ENCODE peak calls at places on chromosome 12, in seven cellular contexts. One of them, this sample, is unnamed.

GRCh38 chr12:130761537-130762318 is 45.6 kb upstream of the RIMBP2 start:
- DNase-seq in stimulated activated CD8-positive, alpha-beta memory T cell treated with anti-CD3 and anti-CD28 coated beads, Interleukin-7, amount 100 ng/mL, for 4 hours: peak; percentile 25
- DNase-seq in stimulated activated CD4-positive, alpha-beta T cell treated with anti-CD3 and anti-CD28 coated beads, Interleukin-1b, Interleukin-23, amount 100 ng/mL, for 4 hours: peak; percentile 36
- DNase-seq in GM20000: peak; percentile 73
- DNase-seq in foreskin fibroblast: peak; percentile 73
- DNase-seq in LNCaP clone FGC: no peak
- DNase-seq in activated CD8-positive, alpha-beta memory T cell treated with anti-CD3 and anti-CD28 coated beads for 24 hours: peak; percentile 83
- DNase-seq in this sample: peak; percentile 20

GRCh38 chr12:112868459-112869041 is 38.2 kb upstream of the OAS1 start:
- DNase-seq in LNCaP clone FGC: no peak
- DNase-seq in activated CD8-positive, alpha-beta memory T cell treated with anti-CD3 and anti-CD28 coated beads for 24 hours: no peak
- DNase-seq in stimulated activated CD4-positive, alpha-beta T cell treated with anti-CD3 and anti-CD28 coated beads, Interleukin-1b, Interleukin-23, amount 100 ng/mL, for 4 hours: no peak
- DNase-seq in stimulated activated CD8-positive, alpha-beta memory T cell treated with anti-CD3 and anti-CD28 coated beads, Interleukin-7, amount 100 ng/mL, for 4 hours: no peak
- DNase-seq in foreskin fibroblast: no peak
- DNase-seq in GM20000: peak; percentile 16
- DNase-seq in this sample: no peak

GRCh38 chr12:46071335-46071734 is 81.0 kb upstream of the SCAF11 start:
- DNase-seq in activated CD8-positive, alpha-beta memory T cell treated with anti-CD3 and anti-CD28 coated beads for 24 hours: no peak
- DNase-seq in LNCaP clone FGC: no peak
- DNase-seq in foreskin fibroblast: peak; percentile 9
- DNase-seq in GM20000: no peak
- DNase-seq in stimulated activated CD4-positive, alpha-beta T cell treated with anti-CD3 and anti-CD28 coated beads, Interleukin-1b, Interleukin-23, amount 100 ng/mL, for 4 hours: no peak
- DNase-seq in stimulated activated CD8-positive, alpha-beta memory T cell treated with anti-CD3 and anti-CD28 coated beads, Interleukin-7, amount 100 ng/mL, for 4 hours: no peak
- DNase-seq in this sample: no peak

GRCh38 chr12:26726956-26727355 is 106.0 kb downstream of the ITPR2 start:
- DNase-seq in GM20000: no peak
- DNase-seq in stimulated activated CD8-positive, alpha-beta memory T cell treated with anti-CD3 and anti-CD28 coated beads, Interleukin-7, amount 100 ng/mL, for 4 hours: no peak
- DNase-seq in foreskin fibroblast: no peak
- DNase-seq in activated CD8-positive, alpha-beta memory T cell treated with anti-CD3 and anti-CD28 coated beads for 24 hours: no peak
- DNase-seq in stimulated activated CD4-positive, alpha-beta T cell treated with anti-CD3 and anti-CD28 coated beads, Interleukin-1b, Interleukin-23, amount 100 ng/mL, for 4 hours: no peak
- DNase-seq in LNCaP clone FGC: no peak
- DNase-seq in this sample: no peak

GRCh38 chr12:96192926-96193573 is 1.1 kb upstream of the ELK3 start:
- DNase-seq in LNCaP clone FGC: no peak
- DNase-seq in activated CD8-positive, alpha-beta memory T cell treated with anti-CD3 and anti-CD28 coated beads for 24 hours: no peak
- DNase-seq in stimulated activated CD4-positive, alpha-beta T cell treated with anti-CD3 and anti-CD28 coated beads, Interleukin-1b, Interleukin-23, amount 100 ng/mL, for 4 hours: no peak
- DNase-seq in stimulated activated CD8-positive, alpha-beta memory T cell treated with anti-CD3 and anti-CD28 coated beads, Interleukin-7, amount 100 ng/mL, for 4 hours: no peak
- DNase-seq in foreskin fibroblast: no peak
- DNase-seq in GM20000: no peak
- DNase-seq in this sample: no peak

GRCh38 chr12:15719230-15719629 is 70.0 kb downstream of the EPS8 start:
- DNase-seq in foreskin fibroblast: peak; percentile 45
- DNase-seq in stimulated activated CD4-positive, alpha-beta T cell treated with anti-CD3 and anti-CD28 coated beads, Interleukin-1b, Interleukin-23, amount 100 ng/mL, for 4 hours: no peak
- DNase-seq in stimulated activated CD8-positive, alpha-beta memory T cell treated with anti-CD3 and anti-CD28 coated beads, Interleukin-7, amount 100 ng/mL, for 4 hours: no peak
- DNase-seq in GM20000: no peak
- DNase-seq in activated CD8-positive, alpha-beta memory T cell treated with anti-CD3 and anti-CD28 coated beads for 24 hours: no peak
- DNase-seq in LNCaP clone FGC: peak; percentile 43
- DNase-seq in this sample: no peak

GRCh38 chr12:70603044-70603443 is 34.2 kb downstream of the PTPRB start:
- DNase-seq in foreskin fibroblast: peak; percentile 58
- DNase-seq in GM20000: no peak
- DNase-seq in stimulated activated CD4-positive, alpha-beta T cell treated with anti-CD3 and anti-CD28 coated beads, Interleukin-1b, Interleukin-23, amount 100 ng/mL, for 4 hours: no peak
- DNase-seq in activated CD8-positive, alpha-beta memory T cell treated with anti-CD3 and anti-CD28 coated beads for 24 hours: no peak
- DNase-seq in LNCaP clone FGC: no peak
- DNase-seq in stimulated activated CD8-positive, alpha-beta memory T cell treated with anti-CD3 and anti-CD28 coated beads, Interleukin-7, amount 100 ng/mL, for 4 hours: no peak
- DNase-seq in this sample: no peak

GRCh38 chr12:88237954-88238353 is 95.8 kb downstream of the TMTC3 start:
- DNase-seq in stimulated activated CD4-positive, alpha-beta T cell treated with anti-CD3 and anti-CD28 coated beads, Interleukin-1b, Interleukin-23, amount 100 ng/mL, for 4 hours: no peak
- DNase-seq in GM20000: no peak
- DNase-seq in activated CD8-positive, alpha-beta memory T cell treated with anti-CD3 and anti-CD28 coated beads for 24 hours: no peak
- DNase-seq in foreskin fibroblast: peak; percentile 83
- DNase-seq in LNCaP clone FGC: no peak
- DNase-seq in stimulated activated CD8-positive, alpha-beta memory T cell treated with anti-CD3 and anti-CD28 coated beads, Interleukin-7, amount 100 ng/mL, for 4 hours: no peak
- DNase-seq in this sample: no peak

GRCh38 chr12:6333566-6333965 is 8.3 kb downstream of the TNFRSF1A start:
- DNase-seq in activated CD8-positive, alpha-beta memory T cell treated with anti-CD3 and anti-CD28 coated beads for 24 hours: peak; percentile 71
- DNase-seq in foreskin fibroblast: peak; percentile 58
- DNase-seq in GM20000: no peak
- DNase-seq in stimulated activated CD4-positive, alpha-beta T cell treated with anti-CD3 and anti-CD28 coated beads, Interleukin-1b, Interleukin-23, amount 100 ng/mL, for 4 hours: no peak
- DNase-seq in LNCaP clone FGC: no peak
- DNase-seq in stimulated activated CD8-positive, alpha-beta memory T cell treated with anti-CD3 and anti-CD28 coated beads, Interleukin-7, amount 100 ng/mL, for 4 hours: peak; percentile 33
- DNase-seq in this sample: no peak

GRCh38 chr12:59595097-59595496 is 732 bp upstream of the SLC16A7 start:
- DNase-seq in LNCaP clone FGC: no peak
- DNase-seq in activated CD8-positive, alpha-beta memory T cell treated with anti-CD3 and anti-CD28 coated beads for 24 hours: no peak
- DNase-seq in GM20000: peak; percentile 6
- DNase-seq in stimulated activated CD4-positive, alpha-beta T cell treated with anti-CD3 and anti-CD28 coated beads, Interleukin-1b, Interleukin-23, amount 100 ng/mL, for 4 hours: no peak
- DNase-seq in foreskin fibroblast: no peak
- DNase-seq in stimulated activated CD8-positive, alpha-beta memory T cell treated with anti-CD3 and anti-CD28 coated beads, Interleukin-7, amount 100 ng/mL, for 4 hours: no peak
- DNase-seq in this sample: no peak

GRCh38 chr12:24848941-24849477 is 99.9 kb downstream of the BCAT1 start:
- DNase-seq in foreskin fibroblast: no peak
- DNase-seq in stimulated activated CD8-positive, alpha-beta memory T cell treated with anti-CD3 and anti-CD28 coated beads, Interleukin-7, amount 100 ng/mL, for 4 hours: no peak
- DNase-seq in GM20000: no peak
- DNase-seq in LNCaP clone FGC: no peak
- DNase-seq in stimulated activated CD4-positive, alpha-beta T cell treated with anti-CD3 and anti-CD28 coated beads, Interleukin-1b, Interleukin-23, amount 100 ng/mL, for 4 hours: no peak
- DNase-seq in activated CD8-positive, alpha-beta memory T cell treated with anti-CD3 and anti-CD28 coated beads for 24 hours: no peak
- DNase-seq in this sample: no peak

GRCh38 chr12:44848771-44849085 is 27.4 kb downstream of the NELL2 start:
- DNase-seq in foreskin fibroblast: no peak
- DNase-seq in stimulated activated CD8-positive, alpha-beta memory T cell treated with anti-CD3 and anti-CD28 coated beads, Interleukin-7, amount 100 ng/mL, for 4 hours: no peak
- DNase-seq in GM20000: peak; percentile 24
- DNase-seq in activated CD8-positive, alpha-beta memory T cell treated with anti-CD3 and anti-CD28 coated beads for 24 hours: no peak
- DNase-seq in stimulated activated CD4-positive, alpha-beta T cell treated with anti-CD3 and anti-CD28 coated beads, Interleukin-1b, Interleukin-23, amount 100 ng/mL, for 4 hours: no peak
- DNase-seq in LNCaP clone FGC: no peak
- DNase-seq in this sample: no peak

GRCh38 chr12:31687101-31687527 is 27.6 kb downstream of the ETFBKMT start:
- DNase-seq in activated CD8-positive, alpha-beta memory T cell treated with anti-CD3 and anti-CD28 coated beads for 24 hours: no peak
- DNase-seq in foreskin fibroblast: no peak
- DNase-seq in GM20000: peak; percentile 18
- DNase-seq in stimulated activated CD4-positive, alpha-beta T cell treated with anti-CD3 and anti-CD28 coated beads, Interleukin-1b, Interleukin-23, amount 100 ng/mL, for 4 hours: no peak
- DNase-seq in stimulated activated CD8-positive, alpha-beta memory T cell treated with anti-CD3 and anti-CD28 coated beads, Interleukin-7, amount 100 ng/mL, for 4 hours: no peak
- DNase-seq in LNCaP clone FGC: no peak
- DNase-seq in this sample: no peak

GRCh38 chr12:104263580-104264358 is 39.8 kb upstream of the EID3 start:
- DNase-seq in activated CD8-positive, alpha-beta memory T cell treated with anti-CD3 and anti-CD28 coated beads for 24 hours: no peak
- DNase-seq in foreskin fibroblast: peak; percentile 90
- DNase-seq in stimulated activated CD8-positive, alpha-beta memory T cell treated with anti-CD3 and anti-CD28 coated beads, Interleukin-7, amount 100 ng/mL, for 4 hours: no peak
- DNase-seq in GM20000: no peak
- DNase-seq in LNCaP clone FGC: no peak
- DNase-seq in stimulated activated CD4-positive, alpha-beta T cell treated with anti-CD3 and anti-CD28 coated beads, Interleukin-1b, Interleukin-23, amount 100 ng/mL, for 4 hours: no peak
- DNase-seq in this sample: peak; percentile 80

GRCh38 chr12:57096099-57096572 is 7.2 kb downstream of the NAB2 start:
- DNase-seq in activated CD8-positive, alpha-beta memory T cell treated with anti-CD3 and anti-CD28 coated beads for 24 hours: no peak
- DNase-seq in stimulated activated CD4-positive, alpha-beta T cell treated with anti-CD3 and anti-CD28 coated beads, Interleukin-1b, Interleukin-23, amount 100 ng/mL, for 4 hours: no peak
- DNase-seq in GM20000: peak; percentile 3
- DNase-seq in LNCaP clone FGC: no peak
- DNase-seq in stimulated activated CD8-positive, alpha-beta memory T cell treated with anti-CD3 and anti-CD28 coated beads, Interleukin-7, amount 100 ng/mL, for 4 hours: no peak
- DNase-seq in foreskin fibroblast: peak; percentile 66
- DNase-seq in this sample: no peak

GRCh38 chr12:29088611-29089219 is 60.4 kb upstream of the FAR2 start:
- DNase-seq in GM20000: no peak
- DNase-seq in stimulated activated CD8-positive, alpha-beta memory T cell treated with anti-CD3 and anti-CD28 coated beads, Interleukin-7, amount 100 ng/mL, for 4 hours: no peak
- DNase-seq in stimulated activated CD4-positive, alpha-beta T cell treated with anti-CD3 and anti-CD28 coated beads, Interleukin-1b, Interleukin-23, amount 100 ng/mL, for 4 hours: no peak
- DNase-seq in foreskin fibroblast: peak; percentile 56
- DNase-seq in activated CD8-positive, alpha-beta memory T cell treated with anti-CD3 and anti-CD28 coated beads for 24 hours: no peak
- DNase-seq in LNCaP clone FGC: no peak
- DNase-seq in this sample: no peak

This sample was measured in GM04504.